ENCODE peak calls at places on chromosomes 13 and 19, in ten cellular contexts. One of them, this sample, is unnamed.

GRCh38 chr19:19475845-19476828 is 39.2 kb downstream of the TSSK6 start:
- DNase-seq in activated T-cell treated with anti-CD3 and anti-CD28 coated beads, Interleukin-2, amount 50 U/mL, for 4 hours: no peak
- DNase-seq in mammary epithelial cell: peak
- DNase-seq in EL: no peak
- DNase-seq in left ventricle myocardium inferior: no peak
- DNase-seq in stimulated activated CD4-positive, alpha-beta T cell treated with anti-CD3 and anti-CD28 coated beads, Interleukin-1b, Interleukin-23, amount 100 ng/mL, for 1 hour: no peak
- DNase-seq in endodermal cell: peak
- DNase-seq in retinal pigment epithelial cell: no peak
- DNase-seq in stimulated activated CD8-positive, alpha-beta memory T cell treated with anti-CD3 and anti-CD28 coated beads, Interleukin-4, amount 100 ng/mL, for 48 hours: no peak
- DNase-seq in HEK293T: peak
- DNase-seq in this sample: no peak

GRCh38 chr13:85910962-85911361 is 111.7 kb upstream of the SLITRK6 start:
- DNase-seq in retinal pigment epithelial cell: no peak
- DNase-seq in left ventricle myocardium inferior: no peak
- DNase-seq in mammary epithelial cell: no peak
- DNase-seq in stimulated activated CD4-positive, alpha-beta T cell treated with anti-CD3 and anti-CD28 coated beads, Interleukin-1b, Interleukin-23, amount 100 ng/mL, for 1 hour: no peak
- DNase-seq in activated T-cell treated with anti-CD3 and anti-CD28 coated beads, Interleukin-2, amount 50 U/mL, for 4 hours: no peak
- DNase-seq in stimulated activated CD8-positive, alpha-beta memory T cell treated with anti-CD3 and anti-CD28 coated beads, Interleukin-4, amount 100 ng/mL, for 48 hours: no peak
- DNase-seq in HEK293T: no peak
- DNase-seq in endodermal cell: no peak
- DNase-seq in EL: no peak
- DNase-seq in this sample: no peak

GRCh38 chr19:1411255-1412191 is 4.1 kb downstream of the DAZAP1 start:
- DNase-seq in endodermal cell: no peak
- DNase-seq in EL: peak
- DNase-seq in retinal pigment epithelial cell: peak
- DNase-seq in stimulated activated CD8-positive, alpha-beta memory T cell treated with anti-CD3 and anti-CD28 coated beads, Interleukin-4, amount 100 ng/mL, for 48 hours: peak
- DNase-seq in HEK293T: no peak
- DNase-seq in stimulated activated CD4-positive, alpha-beta T cell treated with anti-CD3 and anti-CD28 coated beads, Interleukin-1b, Interleukin-23, amount 100 ng/mL, for 1 hour: no peak
- DNase-seq in activated T-cell treated with anti-CD3 and anti-CD28 coated beads, Interleukin-2, amount 50 U/mL, for 4 hours: no peak
- DNase-seq in mammary epithelial cell: no peak
- DNase-seq in left ventricle myocardium inferior: peak
- DNase-seq in this sample: no peak

GRCh38 chr19:13843104-13843921 is 33.6 kb upstream of the NANOS3 start:
- DNase-seq in retinal pigment epithelial cell: no peak
- DNase-seq in activated T-cell treated with anti-CD3 and anti-CD28 coated beads, Interleukin-2, amount 50 U/mL, for 4 hours: no peak
- DNase-seq in endodermal cell: peak
- DNase-seq in left ventricle myocardium inferior: peak
- DNase-seq in EL: peak
- DNase-seq in stimulated activated CD8-positive, alpha-beta memory T cell treated with anti-CD3 and anti-CD28 coated beads, Interleukin-4, amount 100 ng/mL, for 48 hours: peak
- DNase-seq in stimulated activated CD4-positive, alpha-beta T cell treated with anti-CD3 and anti-CD28 coated beads, Interleukin-1b, Interleukin-23, amount 100 ng/mL, for 1 hour: no peak
- DNase-seq in HEK293T: no peak
- DNase-seq in mammary epithelial cell: peak
- DNase-seq in this sample: no peak

GRCh38 chr13:50129065-50129922 is 114.0 kb downstream of the KCNRG start:
- DNase-seq in left ventricle myocardium inferior: peak
- DNase-seq in HEK293T: no peak
- DNase-seq in stimulated activated CD8-positive, alpha-beta memory T cell treated with anti-CD3 and anti-CD28 coated beads, Interleukin-4, amount 100 ng/mL, for 48 hours: no peak
- DNase-seq in mammary epithelial cell: no peak
- DNase-seq in retinal pigment epithelial cell: no peak
- DNase-seq in EL: no peak
- DNase-seq in endodermal cell: no peak
- DNase-seq in stimulated activated CD4-positive, alpha-beta T cell treated with anti-CD3 and anti-CD28 coated beads, Interleukin-1b, Interleukin-23, amount 100 ng/mL, for 1 hour: no peak
- DNase-seq in activated T-cell treated with anti-CD3 and anti-CD28 coated beads, Interleukin-2, amount 50 U/mL, for 4 hours: no peak
- DNase-seq in this sample: no peak

GRCh38 chr19:10286803-10287737 is at the start of gene ICAM4:
- DNase-seq in HEK293T: peak
- DNase-seq in stimulated activated CD8-positive, alpha-beta memory T cell treated with anti-CD3 and anti-CD28 coated beads, Interleukin-4, amount 100 ng/mL, for 48 hours: peak
- DNase-seq in left ventricle myocardium inferior: peak
- DNase-seq in activated T-cell treated with anti-CD3 and anti-CD28 coated beads, Interleukin-2, amount 50 U/mL, for 4 hours: peak
- DNase-seq in endodermal cell: peak
- DNase-seq in mammary epithelial cell: no peak
- DNase-seq in retinal pigment epithelial cell: no peak
- DNase-seq in stimulated activated CD4-positive, alpha-beta T cell treated with anti-CD3 and anti-CD28 coated beads, Interleukin-1b, Interleukin-23, amount 100 ng/mL, for 1 hour: no peak
- DNase-seq in EL: peak
- DNase-seq in this sample: no peak

GRCh38 chr19:16160943-16161560 is 12.3 kb downstream of the CIB3 start:
- DNase-seq in EL: peak
- DNase-seq in retinal pigment epithelial cell: peak
- DNase-seq in HEK293T: no peak
- DNase-seq in endodermal cell: no peak
- DNase-seq in left ventricle myocardium inferior: no peak
- DNase-seq in stimulated activated CD8-positive, alpha-beta memory T cell treated with anti-CD3 and anti-CD28 coated beads, Interleukin-4, amount 100 ng/mL, for 48 hours: peak
- DNase-seq in activated T-cell treated with anti-CD3 and anti-CD28 coated beads, Interleukin-2, amount 50 U/mL, for 4 hours: no peak
- DNase-seq in stimulated activated CD4-positive, alpha-beta T cell treated with anti-CD3 and anti-CD28 coated beads, Interleukin-1b, Interleukin-23, amount 100 ng/mL, for 1 hour: no peak
- DNase-seq in mammary epithelial cell: peak
- DNase-seq in this sample: no peak

GRCh38 chr13:36211567-36211966 is 2.8 kb downstream of the SOHLH2 start:
- DNase-seq in mammary epithelial cell: no peak
- DNase-seq in activated T-cell treated with anti-CD3 and anti-CD28 coated beads, Interleukin-2, amount 50 U/mL, for 4 hours: no peak
- DNase-seq in stimulated activated CD8-positive, alpha-beta memory T cell treated with anti-CD3 and anti-CD28 coated beads, Interleukin-4, amount 100 ng/mL, for 48 hours: no peak
- DNase-seq in endodermal cell: no peak
- DNase-seq in stimulated activated CD4-positive, alpha-beta T cell treated with anti-CD3 and anti-CD28 coated beads, Interleukin-1b, Interleukin-23, amount 100 ng/mL, for 1 hour: no peak
- DNase-seq in HEK293T: no peak
- DNase-seq in retinal pigment epithelial cell: no peak
- DNase-seq in left ventricle myocardium inferior: no peak
- DNase-seq in EL: no peak
- DNase-seq in this sample: no peak

GRCh38 chr19:12527034-12527836 is 24.0 kb downstream of the ZNF564 start:
- DNase-seq in endodermal cell: no peak
- DNase-seq in EL: no peak
- DNase-seq in HEK293T: no peak
- DNase-seq in left ventricle myocardium inferior: no peak
- DNase-seq in stimulated activated CD4-positive, alpha-beta T cell treated with anti-CD3 and anti-CD28 coated beads, Interleukin-1b, Interleukin-23, amount 100 ng/mL, for 1 hour: no peak
- DNase-seq in stimulated activated CD8-positive, alpha-beta memory T cell treated with anti-CD3 and anti-CD28 coated beads, Interleukin-4, amount 100 ng/mL, for 48 hours: no peak
- DNase-seq in retinal pigment epithelial cell: peak
- DNase-seq in activated T-cell treated with anti-CD3 and anti-CD28 coated beads, Interleukin-2, amount 50 U/mL, for 4 hours: no peak
- DNase-seq in mammary epithelial cell: peak
- DNase-seq in this sample: no peak

GRCh38 chr13:76709851-76710250 is 176.4 kb downstream of the KCTD12 start:
- DNase-seq in HEK293T: no peak
- DNase-seq in endodermal cell: no peak
- DNase-seq in EL: no peak
- DNase-seq in left ventricle myocardium inferior: no peak
- DNase-seq in mammary epithelial cell: no peak
- DNase-seq in stimulated activated CD4-positive, alpha-beta T cell treated with anti-CD3 and anti-CD28 coated beads, Interleukin-1b, Interleukin-23, amount 100 ng/mL, for 1 hour: no peak
- DNase-seq in activated T-cell treated with anti-CD3 and anti-CD28 coated beads, Interleukin-2, amount 50 U/mL, for 4 hours: no peak
- DNase-seq in retinal pigment epithelial cell: no peak
- DNase-seq in stimulated activated CD8-positive, alpha-beta memory T cell treated with anti-CD3 and anti-CD28 coated beads, Interleukin-4, amount 100 ng/mL, for 48 hours: no peak
- DNase-seq in this sample: no peak

GRCh38 chr13:28636078-28636477 is 22.9 kb upstream of the POMP start:
- DNase-seq in activated T-cell treated with anti-CD3 and anti-CD28 coated beads, Interleukin-2, amount 50 U/mL, for 4 hours: no peak
- DNase-seq in endodermal cell: no peak
- DNase-seq in stimulated activated CD8-positive, alpha-beta memory T cell treated with anti-CD3 and anti-CD28 coated beads, Interleukin-4, amount 100 ng/mL, for 48 hours: no peak
- DNase-seq in left ventricle myocardium inferior: no peak
- DNase-seq in HEK293T: no peak
- DNase-seq in mammary epithelial cell: no peak
- DNase-seq in retinal pigment epithelial cell: no peak
- DNase-seq in EL: peak
- DNase-seq in stimulated activated CD4-positive, alpha-beta T cell treated with anti-CD3 and anti-CD28 coated beads, Interleukin-1b, Interleukin-23, amount 100 ng/mL, for 1 hour: no peak
- DNase-seq in this sample: no peak

GRCh38 chr13:88958821-88959220 is 1287.7 kb downstream of the SLITRK5 start:
- DNase-seq in left ventricle myocardium inferior: no peak
- DNase-seq in endodermal cell: no peak
- DNase-seq in activated T-cell treated with anti-CD3 and anti-CD28 coated beads, Interleukin-2, amount 50 U/mL, for 4 hours: no peak
- DNase-seq in stimulated activated CD4-positive, alpha-beta T cell treated with anti-CD3 and anti-CD28 coated beads, Interleukin-1b, Interleukin-23, amount 100 ng/mL, for 1 hour: no peak
- DNase-seq in stimulated activated CD8-positive, alpha-beta memory T cell treated with anti-CD3 and anti-CD28 coated beads, Interleukin-4, amount 100 ng/mL, for 48 hours: no peak
- DNase-seq in EL: no peak
- DNase-seq in retinal pigment epithelial cell: peak
- DNase-seq in HEK293T: no peak
- DNase-seq in mammary epithelial cell: no peak
- DNase-seq in this sample: no peak

GRCh38 chr13:23794267-23795161 is 94.7 kb downstream of the MIPEP start:
- DNase-seq in stimulated activated CD4-positive, alpha-beta T cell treated with anti-CD3 and anti-CD28 coated beads, Interleukin-1b, Interleukin-23, amount 100 ng/mL, for 1 hour: no peak
- DNase-seq in mammary epithelial cell: peak
- DNase-seq in EL: peak
- DNase-seq in activated T-cell treated with anti-CD3 and anti-CD28 coated beads, Interleukin-2, amount 50 U/mL, for 4 hours: no peak
- DNase-seq in HEK293T: no peak
- DNase-seq in left ventricle myocardium inferior: no peak
- DNase-seq in stimulated activated CD8-positive, alpha-beta memory T cell treated with anti-CD3 and anti-CD28 coated beads, Interleukin-4, amount 100 ng/mL, for 48 hours: no peak
- DNase-seq in retinal pigment epithelial cell: no peak
- DNase-seq in endodermal cell: no peak
- DNase-seq in this sample: no peak

GRCh38 chr19:16397791-16398529 is 73.3 kb downstream of the KLF2 start:
- DNase-seq in EL: no peak
- DNase-seq in left ventricle myocardium inferior: no peak
- DNase-seq in stimulated activated CD8-positive, alpha-beta memory T cell treated with anti-CD3 and anti-CD28 coated beads, Interleukin-4, amount 100 ng/mL, for 48 hours: no peak
- DNase-seq in activated T-cell treated with anti-CD3 and anti-CD28 coated beads, Interleukin-2, amount 50 U/mL, for 4 hours: no peak
- DNase-seq in retinal pigment epithelial cell: no peak
- DNase-seq in HEK293T: no peak
- DNase-seq in stimulated activated CD4-positive, alpha-beta T cell treated with anti-CD3 and anti-CD28 coated beads, Interleukin-1b, Interleukin-23, amount 100 ng/mL, for 1 hour: no peak
- DNase-seq in endodermal cell: no peak
- DNase-seq in mammary epithelial cell: peak
- DNase-seq in this sample: no peak

GRCh38 chr13:20902438-20903163 is at the start of gene XPO4:
- DNase-seq in mammary epithelial cell: peak
- DNase-seq in retinal pigment epithelial cell: no peak
- DNase-seq in activated T-cell treated with anti-CD3 and anti-CD28 coated beads, Interleukin-2, amount 50 U/mL, for 4 hours: peak
- DNase-seq in left ventricle myocardium inferior: peak
- DNase-seq in endodermal cell: peak
- DNase-seq in HEK293T: peak
- DNase-seq in EL: peak
- DNase-seq in stimulated activated CD4-positive, alpha-beta T cell treated with anti-CD3 and anti-CD28 coated beads, Interleukin-1b, Interleukin-23, amount 100 ng/mL, for 1 hour: peak
- DNase-seq in stimulated activated CD8-positive, alpha-beta memory T cell treated with anti-CD3 and anti-CD28 coated beads, Interleukin-4, amount 100 ng/mL, for 48 hours: peak
- DNase-seq in this sample: peak

GRCh38 chr19:36916991-36917390 is 859 bp downstream of the ZNF568 start:
- DNase-seq in left ventricle myocardium inferior: no peak
- DNase-seq in endodermal cell: peak
- DNase-seq in HEK293T: no peak
- DNase-seq in activated T-cell treated with anti-CD3 and anti-CD28 coated beads, Interleukin-2, amount 50 U/mL, for 4 hours: no peak
- DNase-seq in stimulated activated CD8-positive, alpha-beta memory T cell treated with anti-CD3 and anti-CD28 coated beads, Interleukin-4, amount 100 ng/mL, for 48 hours: no peak
- DNase-seq in stimulated activated CD4-positive, alpha-beta T cell treated with anti-CD3 and anti-CD28 coated beads, Interleukin-1b, Interleukin-23, amount 100 ng/mL, for 1 hour: no peak
- DNase-seq in retinal pigment epithelial cell: peak
- DNase-seq in EL: peak
- DNase-seq in mammary epithelial cell: peak
- DNase-seq in this sample: no peak

This sample was measured in activated CD8-positive, alpha-beta memory T cell treated with anti-CD3 and anti-CD28 coated beads, Interleukin-2, amount 50 U/mL, for 4 hours.